ENCODE peak calls at places on chromosomes 4 and X, in nine cellular contexts. One of them, this sample, is unnamed.

GRCh38 chrX:18733273-18733672 is 25.8 kb downstream of the PPEF1 start:
- DNase-seq in fibroblast of pulmonary artery: no peak
- DNase-seq in Peyer's patch: no peak
- DNase-seq in fibroblast of mammary gland: no peak
- DNase-seq in choroid plexus epithelial cell: no peak
- DNase-seq in nephron progenitor cell: peak
- DNase-seq in mesothelial cell of epicardium: no peak
- DNase-seq in GM20000: no peak
- DNase-seq in ovary: no peak
- DNase-seq in this sample: no peak

GRCh38 chrX:43973249-43973672 is at the start of gene NDP:
- DNase-seq in GM20000: no peak
- DNase-seq in Peyer's patch: no peak
- DNase-seq in fibroblast of mammary gland: peak
- DNase-seq in nephron progenitor cell: peak
- DNase-seq in mesothelial cell of epicardium: no peak
- DNase-seq in choroid plexus epithelial cell: no peak
- DNase-seq in ovary: no peak
- DNase-seq in fibroblast of pulmonary artery: no peak
- DNase-seq in this sample: no peak

GRCh38 chr4:101851671-101852070 is 61.1 kb downstream of the BANK1 start:
- DNase-seq in ovary: no peak
- DNase-seq in nephron progenitor cell: no peak
- DNase-seq in mesothelial cell of epicardium: no peak
- DNase-seq in GM20000: no peak
- DNase-seq in Peyer's patch: no peak
- DNase-seq in fibroblast of mammary gland: no peak
- DNase-seq in fibroblast of pulmonary artery: no peak
- DNase-seq in choroid plexus epithelial cell: no peak
- DNase-seq in this sample: no peak

GRCh38 chr4:76055005-76055404 is 19.1 kb upstream of the CXCL11 start:
- DNase-seq in choroid plexus epithelial cell: no peak
- DNase-seq in ovary: no peak
- DNase-seq in Peyer's patch: no peak
- DNase-seq in nephron progenitor cell: no peak
- DNase-seq in fibroblast of mammary gland: no peak
- DNase-seq in fibroblast of pulmonary artery: no peak
- DNase-seq in mesothelial cell of epicardium: no peak
- DNase-seq in GM20000: peak
- DNase-seq in this sample: no peak

GRCh38 chrX:26613951-26614350 is 398.0 kb downstream of the MAGEB5 start:
- DNase-seq in fibroblast of pulmonary artery: peak
- DNase-seq in GM20000: no peak
- DNase-seq in mesothelial cell of epicardium: no peak
- DNase-seq in choroid plexus epithelial cell: peak
- DNase-seq in ovary: no peak
- DNase-seq in Peyer's patch: no peak
- DNase-seq in fibroblast of mammary gland: no peak
- DNase-seq in nephron progenitor cell: no peak
- DNase-seq in this sample: no peak

GRCh38 chrX:106220177-106220576 is 52.1 kb downstream of the PWWP3B start:
- DNase-seq in nephron progenitor cell: no peak
- DNase-seq in GM20000: no peak
- DNase-seq in fibroblast of pulmonary artery: peak
- DNase-seq in Peyer's patch: no peak
- DNase-seq in fibroblast of mammary gland: no peak
- DNase-seq in choroid plexus epithelial cell: peak
- DNase-seq in mesothelial cell of epicardium: no peak
- DNase-seq in ovary: no peak
- DNase-seq in this sample: no peak

GRCh38 chrX:102345916-102346315 is 93.9 kb downstream of the NXF2B start:
- DNase-seq in choroid plexus epithelial cell: peak
- DNase-seq in fibroblast of pulmonary artery: peak
- DNase-seq in mesothelial cell of epicardium: no peak
- DNase-seq in fibroblast of mammary gland: peak
- DNase-seq in Peyer's patch: peak
- DNase-seq in nephron progenitor cell: peak
- DNase-seq in GM20000: peak
- DNase-seq in ovary: peak
- DNase-seq in this sample: peak

GRCh38 chr4:73309211-73309610 is 50.6 kb upstream of the ANKRD17 start:
- DNase-seq in fibroblast of pulmonary artery: peak
- DNase-seq in Peyer's patch: no peak
- DNase-seq in GM20000: no peak
- DNase-seq in fibroblast of mammary gland: peak
- DNase-seq in mesothelial cell of epicardium: no peak
- DNase-seq in ovary: no peak
- DNase-seq in nephron progenitor cell: no peak
- DNase-seq in choroid plexus epithelial cell: peak
- DNase-seq in this sample: no peak

GRCh38 chr4:80265571-80266266 is 745 bp upstream of the FGF5 start:
- DNase-seq in GM20000: no peak
- DNase-seq in Peyer's patch: no peak
- DNase-seq in nephron progenitor cell: peak
- DNase-seq in fibroblast of mammary gland: peak
- DNase-seq in fibroblast of pulmonary artery: peak
- DNase-seq in mesothelial cell of epicardium: no peak
- DNase-seq in ovary: no peak
- DNase-seq in choroid plexus epithelial cell: peak
- DNase-seq in this sample: no peak

GRCh38 chrX:1455948-1456280 is 3.2 kb upstream of the ASMTL start:
- DNase-seq in mesothelial cell of epicardium: no peak
- DNase-seq in ovary: no peak
- DNase-seq in Peyer's patch: no peak
- DNase-seq in fibroblast of pulmonary artery: no peak
- DNase-seq in nephron progenitor cell: no peak
- DNase-seq in choroid plexus epithelial cell: no peak
- DNase-seq in GM20000: no peak
- DNase-seq in fibroblast of mammary gland: no peak
- DNase-seq in this sample: no peak

GRCh38 chr4:53012738-53013137 is 150.6 kb downstream of the RASL11B start:
- DNase-seq in GM20000: peak
- DNase-seq in ovary: no peak
- DNase-seq in choroid plexus epithelial cell: peak
- DNase-seq in Peyer's patch: no peak
- DNase-seq in fibroblast of mammary gland: peak
- DNase-seq in nephron progenitor cell: no peak
- DNase-seq in fibroblast of pulmonary artery: peak
- DNase-seq in mesothelial cell of epicardium: no peak
- DNase-seq in this sample: no peak

GRCh38 chr4:145501051-145501660 is 19.5 kb downstream of the SMAD1 start:
- DNase-seq in choroid plexus epithelial cell: no peak
- DNase-seq in mesothelial cell of epicardium: no peak
- DNase-seq in fibroblast of pulmonary artery: no peak
- DNase-seq in fibroblast of mammary gland: no peak
- DNase-seq in ovary: no peak
- DNase-seq in nephron progenitor cell: no peak
- DNase-seq in Peyer's patch: no peak
- DNase-seq in GM20000: no peak
- DNase-seq in this sample: no peak

DNA sequence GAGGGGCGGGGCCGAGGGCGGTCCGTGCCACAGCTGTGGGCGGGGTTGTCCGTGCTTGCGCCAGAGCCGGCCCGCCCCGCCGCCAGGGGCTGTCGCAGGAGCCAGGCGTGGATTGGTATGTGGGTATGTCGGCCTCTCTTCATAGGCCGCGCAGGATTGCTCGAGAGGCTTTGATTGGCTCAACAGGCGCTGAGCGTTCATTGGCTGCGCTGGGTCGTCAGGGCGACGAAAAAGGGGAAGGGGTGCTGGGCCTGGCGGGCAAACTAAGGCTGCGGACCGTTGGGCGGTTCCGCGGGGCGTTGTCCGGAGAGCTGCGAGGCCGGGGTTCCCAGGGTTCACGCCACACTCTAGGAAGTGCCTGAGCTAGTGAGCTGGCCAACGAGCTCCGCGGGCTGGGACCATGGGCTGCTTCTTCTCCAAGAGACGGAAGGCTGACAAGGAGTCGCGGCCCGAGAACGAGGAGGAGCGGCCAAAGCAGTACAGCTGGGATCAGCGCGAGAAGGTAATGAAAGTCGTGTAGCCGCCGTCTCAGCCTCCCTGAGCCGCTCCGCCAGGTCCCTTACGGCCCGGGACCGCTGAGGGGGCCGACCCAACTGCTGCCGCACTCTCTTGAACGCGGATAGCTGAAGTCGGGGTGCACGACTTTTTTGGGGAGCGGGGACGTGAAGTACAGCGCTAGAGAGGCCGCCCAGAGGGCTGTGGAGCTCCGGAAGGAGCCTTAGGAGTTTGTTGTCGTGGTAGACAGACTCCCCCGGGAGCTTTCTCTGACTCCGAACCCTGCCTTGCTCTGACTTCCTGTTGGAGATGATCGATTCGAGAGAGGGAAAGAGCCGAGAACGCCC is at the start of gene RP2:
- DNase-seq in Peyer's patch: peak
- DNase-seq in fibroblast of mammary gland: peak
- DNase-seq in mesothelial cell of epicardium: peak
- DNase-seq in choroid plexus epithelial cell: peak
- DNase-seq in GM20000: peak
- DNase-seq in ovary: peak
- DNase-seq in nephron progenitor cell: peak
- DNase-seq in fibroblast of pulmonary artery: peak
- DNase-seq in this sample: peak
- TF ChIP-seq CTCF in Peyer's patch: peak
- TF ChIP-seq CTCF in fibroblast of mammary gland: no peak
- TF ChIP-seq CTCF in mesothelial cell of epicardium: peak
- TF ChIP-seq CTCF in choroid plexus epithelial cell: no peak
- TF ChIP-seq CTCF in GM20000: no peak
- TF ChIP-seq CTCF in ovary: peak
- TF ChIP-seq CTCF in nephron progenitor cell: no peak
- TF ChIP-seq CTCF in fibroblast of pulmonary artery: no peak
- TF ChIP-seq CTCF in this sample: no peak

GRCh38 chr4:22463179-22463578 is 52.7 kb downstream of the ADGRA3 start:
- DNase-seq in Peyer's patch: no peak
- DNase-seq in fibroblast of pulmonary artery: no peak
- DNase-seq in fibroblast of mammary gland: no peak
- DNase-seq in ovary: no peak
- DNase-seq in GM20000: no peak
- DNase-seq in choroid plexus epithelial cell: no peak
- DNase-seq in mesothelial cell of epicardium: no peak
- DNase-seq in nephron progenitor cell: no peak
- DNase-seq in this sample: no peak
- TF ChIP-seq CTCF in Peyer's patch: no peak
- TF ChIP-seq CTCF in fibroblast of pulmonary artery: no peak
- TF ChIP-seq CTCF in fibroblast of mammary gland: no peak
- TF ChIP-seq CTCF in ovary: no peak
- TF ChIP-seq CTCF in GM20000: no peak
- TF ChIP-seq CTCF in choroid plexus epithelial cell: no peak
- TF ChIP-seq CTCF in mesothelial cell of epicardium: no peak
- TF ChIP-seq CTCF in nephron progenitor cell: no peak
- TF ChIP-seq CTCF in this sample: no peak

GRCh38 chr4:114225462-114225861 is 246.0 kb upstream of the ARSJ start:
- DNase-seq in nephron progenitor cell: no peak
- DNase-seq in GM20000: no peak
- DNase-seq in fibroblast of mammary gland: no peak
- DNase-seq in choroid plexus epithelial cell: no peak
- DNase-seq in ovary: no peak
- DNase-seq in Peyer's patch: no peak
- DNase-seq in fibroblast of pulmonary artery: no peak
- DNase-seq in mesothelial cell of epicardium: no peak
- DNase-seq in this sample: no peak

GRCh38 chr4:114223580-114223979 is 244.1 kb upstream of the ARSJ start:
- DNase-seq in ovary: no peak
- DNase-seq in fibroblast of mammary gland: no peak
- DNase-seq in fibroblast of pulmonary artery: no peak
- DNase-seq in choroid plexus epithelial cell: no peak
- DNase-seq in Peyer's patch: no peak
- DNase-seq in nephron progenitor cell: no peak
- DNase-seq in mesothelial cell of epicardium: no peak
- DNase-seq in GM20000: no peak
- DNase-seq in this sample: no peak

GRCh38 chr4:114229721-114230120 is 250.3 kb upstream of the ARSJ start:
- DNase-seq in fibroblast of pulmonary artery: no peak
- DNase-seq in ovary: no peak
- DNase-seq in GM20000: no peak
- DNase-seq in choroid plexus epithelial cell: no peak
- DNase-seq in nephron progenitor cell: no peak
- DNase-seq in mesothelial cell of epicardium: no peak
- DNase-seq in fibroblast of mammary gland: no peak
- DNase-seq in Peyer's patch: no peak
- DNase-seq in this sample: no peak

GRCh38 chr4:114226178-114226577 is 246.7 kb upstream of the ARSJ start:
- DNase-seq in Peyer's patch: no peak
- DNase-seq in fibroblast of mammary gland: no peak
- DNase-seq in choroid plexus epithelial cell: no peak
- DNase-seq in nephron progenitor cell: no peak
- DNase-seq in ovary: no peak
- DNase-seq in mesothelial cell of epicardium: no peak
- DNase-seq in GM20000: no peak
- DNase-seq in fibroblast of pulmonary artery: no peak
- DNase-seq in this sample: no peak

GRCh38 chr4:114226968-114227760 is 247.7 kb upstream of the ARSJ start:
- DNase-seq in fibroblast of mammary gland: peak
- DNase-seq in nephron progenitor cell: no peak
- DNase-seq in mesothelial cell of epicardium: no peak
- DNase-seq in choroid plexus epithelial cell: no peak
- DNase-seq in GM20000: no peak
- DNase-seq in Peyer's patch: no peak
- DNase-seq in ovary: no peak
- DNase-seq in fibroblast of pulmonary artery: peak
- DNase-seq in this sample: no peak
- TF ChIP-seq CTCF in fibroblast of mammary gland: no peak
- TF ChIP-seq CTCF in nephron progenitor cell: no peak
- TF ChIP-seq CTCF in mesothelial cell of epicardium: no peak
- TF ChIP-seq CTCF in choroid plexus epithelial cell: no peak
- TF ChIP-seq CTCF in GM20000: no peak
- TF ChIP-seq CTCF in Peyer's patch: no peak
- TF ChIP-seq CTCF in ovary: no peak
- TF ChIP-seq CTCF in fibroblast of pulmonary artery: no peak
- TF ChIP-seq CTCF in this sample: no peak

DNA sequence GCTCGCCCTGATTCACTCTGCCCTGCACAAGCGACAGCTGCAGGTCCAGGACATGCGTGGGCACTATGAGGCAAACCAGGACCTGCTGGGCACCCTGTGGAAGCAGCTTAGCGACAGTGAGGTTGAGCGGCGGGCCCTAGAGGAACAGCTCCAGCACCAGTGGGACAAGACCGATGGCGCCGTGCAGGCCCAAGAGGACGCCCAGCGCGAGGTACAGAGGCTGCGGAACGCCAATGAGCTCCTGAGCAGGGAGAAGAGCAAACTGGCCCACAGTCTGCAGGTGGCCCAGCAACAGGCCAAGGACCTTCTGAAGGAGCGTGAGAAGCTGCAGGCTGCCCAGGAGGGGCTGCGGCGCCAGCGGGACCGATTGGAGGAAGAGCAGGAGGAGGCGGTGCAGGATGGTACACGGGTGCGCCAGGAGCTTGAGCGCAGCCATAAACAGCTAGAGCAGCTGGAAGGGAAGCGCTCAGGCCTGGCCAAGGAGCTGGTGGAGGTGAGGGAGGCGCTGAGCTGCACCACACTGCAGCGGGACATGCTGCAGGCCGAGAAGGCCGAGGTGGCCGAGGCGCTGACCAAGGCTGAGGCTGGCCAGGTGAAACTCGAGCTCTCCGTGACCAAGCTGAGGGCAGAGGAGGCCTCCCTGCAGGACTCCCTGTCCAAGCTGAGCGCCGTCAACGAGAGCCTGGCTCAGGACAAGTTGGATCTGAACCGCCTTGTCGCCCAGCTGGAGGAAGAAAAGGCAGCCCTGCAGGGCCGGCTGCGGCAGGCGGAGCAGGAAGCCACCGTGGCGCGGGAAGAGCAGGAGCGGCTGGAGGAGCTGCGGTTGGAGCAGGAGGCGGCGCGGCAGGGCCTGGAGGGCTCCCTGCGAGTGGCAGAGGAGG is 12.8 kb downstream of the SMIM10L2A start:
- DNase-seq in fibroblast of pulmonary artery: no peak
- DNase-seq in nephron progenitor cell: no peak
- DNase-seq in Peyer's patch: no peak
- DNase-seq in mesothelial cell of epicardium: no peak
- DNase-seq in GM20000: no peak
- DNase-seq in choroid plexus epithelial cell: no peak
- DNase-seq in fibroblast of mammary gland: no peak
- DNase-seq in ovary: no peak
- DNase-seq in this sample: no peak
- TF ChIP-seq CTCF in fibroblast of pulmonary artery: no peak
- TF ChIP-seq CTCF in nephron progenitor cell: no peak
- TF ChIP-seq CTCF in Peyer's patch: no peak
- TF ChIP-seq CTCF in mesothelial cell of epicardium: no peak
- TF ChIP-seq CTCF in GM20000: no peak
- TF ChIP-seq CTCF in choroid plexus epithelial cell: no peak
- TF ChIP-seq CTCF in fibroblast of mammary gland: no peak
- TF ChIP-seq CTCF in ovary: no peak
- TF ChIP-seq CTCF in this sample: no peak